ENCODE peak calls at places on chromosomes 12 and 14, in six cellular contexts. One of them, this sample, is unnamed.

GRCh38 chr12:100672075-100672592 is 98.7 kb downstream of the GAS2L3 start:
- DNase-seq in HepG2: peak
- DNase-seq in spleen: no peak
- DNase-seq in endothelial cell of umbilical vein: peak
- DNase-seq in NB4: peak
- DNase-seq in gastrocnemius medialis: no peak
- DNase-seq in this sample: no peak

GRCh38 chr14:75769047-75769685 is 108.1 kb downstream of the TTLL5 start:
- DNase-seq in NB4: no peak
- DNase-seq in HepG2: no peak
- DNase-seq in spleen: no peak
- DNase-seq in endothelial cell of umbilical vein: no peak
- DNase-seq in gastrocnemius medialis: no peak
- DNase-seq in this sample: no peak

GRCh38 chr12:92627511-92627910 is 75.3 kb upstream of the PLEKHG7 start:
- DNase-seq in HepG2: no peak
- DNase-seq in spleen: no peak
- DNase-seq in gastrocnemius medialis: no peak
- DNase-seq in endothelial cell of umbilical vein: no peak
- DNase-seq in NB4: no peak
- DNase-seq in this sample: no peak

GRCh38 chr12:101829639-101830390 is 944 bp downstream of the GNPTAB start:
- DNase-seq in NB4: peak
- DNase-seq in gastrocnemius medialis: no peak
- DNase-seq in HepG2: no peak
- DNase-seq in spleen: no peak
- DNase-seq in endothelial cell of umbilical vein: peak
- DNase-seq in this sample: peak

GRCh38 chr12:82862876-82863649 is 176.4 kb downstream of the TMTC2 start:
- DNase-seq in spleen: no peak
- DNase-seq in NB4: no peak
- DNase-seq in endothelial cell of umbilical vein: no peak
- DNase-seq in HepG2: no peak
- DNase-seq in gastrocnemius medialis: no peak
- DNase-seq in this sample: no peak

GRCh38 chr12:109989380-109989779 is 6.8 kb downstream of the GIT2 start:
- DNase-seq in NB4: no peak
- DNase-seq in gastrocnemius medialis: no peak
- DNase-seq in HepG2: no peak
- DNase-seq in endothelial cell of umbilical vein: no peak
- DNase-seq in spleen: no peak
- DNase-seq in this sample: no peak

GRCh38 chr12:115470526-115470925 is 786.6 kb upstream of the TBX3 start:
- DNase-seq in HepG2: no peak
- DNase-seq in gastrocnemius medialis: no peak
- DNase-seq in spleen: no peak
- DNase-seq in endothelial cell of umbilical vein: no peak
- DNase-seq in NB4: no peak
- DNase-seq in this sample: no peak

GRCh38 chr12:92028039-92028709 is 117.5 kb downstream of the BTG1 start:
- DNase-seq in endothelial cell of umbilical vein: peak
- DNase-seq in NB4: no peak
- DNase-seq in gastrocnemius medialis: no peak
- DNase-seq in spleen: no peak
- DNase-seq in HepG2: no peak
- DNase-seq in this sample: no peak

GRCh38 chr12:132765366-132765765 is 3.7 kb upstream of the ANKLE2 start:
- DNase-seq in HepG2: no peak
- DNase-seq in endothelial cell of umbilical vein: no peak
- DNase-seq in spleen: no peak
- DNase-seq in NB4: no peak
- DNase-seq in gastrocnemius medialis: no peak
- DNase-seq in this sample: no peak

GRCh38 chr12:40215977-40216376 is 8.8 kb upstream of the LRRK2 start:
- DNase-seq in endothelial cell of umbilical vein: no peak
- DNase-seq in HepG2: no peak
- DNase-seq in spleen: no peak
- DNase-seq in gastrocnemius medialis: no peak
- DNase-seq in NB4: peak
- DNase-seq in this sample: no peak

GRCh38 chr12:123941485-123942276 is 30.9 kb downstream of the CCDC92 start:
- DNase-seq in NB4: no peak
- DNase-seq in HepG2: no peak
- DNase-seq in spleen: no peak
- DNase-seq in endothelial cell of umbilical vein: no peak
- DNase-seq in gastrocnemius medialis: no peak
- DNase-seq in this sample: no peak

GRCh38 chr12:13289644-13290285 is 93.2 kb downstream of the EMP1 start:
- DNase-seq in endothelial cell of umbilical vein: no peak
- DNase-seq in gastrocnemius medialis: peak
- DNase-seq in NB4: no peak
- DNase-seq in HepG2: no peak
- DNase-seq in spleen: no peak
- DNase-seq in this sample: no peak

GRCh38 chr12:115137812-115138521 is 454.0 kb upstream of the TBX3 start:
- DNase-seq in HepG2: no peak
- DNase-seq in endothelial cell of umbilical vein: no peak
- DNase-seq in NB4: no peak
- DNase-seq in gastrocnemius medialis: no peak
- DNase-seq in spleen: no peak
- DNase-seq in this sample: no peak

GRCh38 chr12:68435238-68435637 is 103.1 kb upstream of the MDM1 start:
- DNase-seq in endothelial cell of umbilical vein: no peak
- DNase-seq in gastrocnemius medialis: no peak
- DNase-seq in HepG2: no peak
- DNase-seq in NB4: no peak
- DNase-seq in spleen: no peak
- DNase-seq in this sample: no peak

GRCh38 chr14:83632375-83632774 is 1897.6 kb upstream of the FLRT2 start:
- DNase-seq in HepG2: no peak
- DNase-seq in gastrocnemius medialis: no peak
- DNase-seq in NB4: peak
- DNase-seq in spleen: no peak
- DNase-seq in endothelial cell of umbilical vein: no peak
- DNase-seq in this sample: no peak

GRCh38 chr12:116750298-116750697 is 12.2 kb downstream of the RNFT2 start:
- DNase-seq in gastrocnemius medialis: no peak
- DNase-seq in endothelial cell of umbilical vein: no peak
- DNase-seq in spleen: no peak
- DNase-seq in HepG2: no peak
- DNase-seq in NB4: no peak
- DNase-seq in this sample: no peak

GRCh38 chr14:85190251-85190650 is 339.7 kb upstream of the FLRT2 start:
- DNase-seq in gastrocnemius medialis: no peak
- DNase-seq in NB4: no peak
- DNase-seq in HepG2: no peak
- DNase-seq in endothelial cell of umbilical vein: no peak
- DNase-seq in spleen: no peak
- DNase-seq in this sample: no peak

GRCh38 chr14:77864085-77864484 is 64.2 kb downstream of the ADCK1 start:
- DNase-seq in endothelial cell of umbilical vein: no peak
- DNase-seq in gastrocnemius medialis: no peak
- DNase-seq in NB4: peak
- DNase-seq in HepG2: no peak
- DNase-seq in spleen: no peak
- DNase-seq in this sample: no peak

GRCh38 chr12:130334937-130335336 is 2.8 kb upstream of the PIWIL1 start:
- DNase-seq in HepG2: no peak
- DNase-seq in NB4: no peak
- DNase-seq in endothelial cell of umbilical vein: no peak
- DNase-seq in spleen: no peak
- DNase-seq in gastrocnemius medialis: no peak
- DNase-seq in this sample: no peak

GRCh38 chr14:52268191-52269061 is 928 bp downstream of the PTGDR start:
- DNase-seq in HepG2: no peak
- DNase-seq in gastrocnemius medialis: no peak
- DNase-seq in NB4: no peak
- DNase-seq in endothelial cell of umbilical vein: no peak
- DNase-seq in spleen: peak
- DNase-seq in this sample: no peak

GRCh38 chr12:54983536-54984102 is 943 bp downstream of the TESPA1 start:
- DNase-seq in NB4: no peak
- DNase-seq in HepG2: no peak
- DNase-seq in endothelial cell of umbilical vein: no peak
- DNase-seq in spleen: no peak
- DNase-seq in gastrocnemius medialis: no peak
- DNase-seq in this sample: no peak

DNA sequence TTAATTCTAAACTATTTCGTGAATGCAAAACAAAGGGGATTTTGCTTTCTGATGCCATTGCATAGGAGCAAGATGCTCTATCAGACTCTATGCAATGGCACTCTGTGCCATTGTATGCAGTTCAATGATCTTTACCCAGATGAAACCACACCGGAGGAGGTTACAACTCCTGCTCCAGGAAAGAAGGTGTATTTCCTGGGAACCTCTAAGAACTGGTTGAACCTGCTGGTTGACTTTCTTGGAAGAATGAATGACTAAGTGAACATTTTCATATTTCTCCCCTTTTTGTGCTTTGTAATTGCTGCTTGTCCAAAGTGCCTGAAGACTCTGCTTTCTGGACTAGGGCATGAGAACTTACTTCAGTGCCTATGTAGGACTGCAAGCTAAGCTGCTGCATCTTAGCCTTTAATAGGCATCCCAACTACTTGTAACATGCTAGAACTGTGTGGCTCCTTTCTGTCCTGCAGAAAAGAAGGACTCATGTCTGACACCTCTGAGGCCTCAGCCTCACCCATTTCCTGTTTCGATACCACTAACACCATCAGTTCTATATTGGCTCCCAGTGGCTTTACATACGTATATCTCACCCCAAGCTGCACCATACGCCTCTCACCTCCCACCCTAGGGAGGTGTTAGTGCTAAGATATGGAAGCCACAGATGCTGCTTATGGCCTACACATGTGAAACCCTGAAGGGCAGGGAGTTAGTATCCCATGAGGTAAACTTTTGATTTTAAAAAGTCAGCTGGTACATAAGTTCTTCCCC is 193.5 kb upstream of the CNOT2 start:
- DNase-seq in endothelial cell of umbilical vein: no peak
- DNase-seq in gastrocnemius medialis: no peak
- DNase-seq in NB4: peak
- DNase-seq in spleen: no peak
- DNase-seq in HepG2: no peak
- DNase-seq in this sample: no peak
- H3K4me3 ChIP-seq in endothelial cell of umbilical vein: no peak
- H3K4me3 ChIP-seq in gastrocnemius medialis: no peak
- H3K4me3 ChIP-seq in NB4: no peak
- H3K4me3 ChIP-seq in spleen: no peak
- H3K4me3 ChIP-seq in HepG2: no peak
- H3K4me3 ChIP-seq in this sample: no peak

DNA sequence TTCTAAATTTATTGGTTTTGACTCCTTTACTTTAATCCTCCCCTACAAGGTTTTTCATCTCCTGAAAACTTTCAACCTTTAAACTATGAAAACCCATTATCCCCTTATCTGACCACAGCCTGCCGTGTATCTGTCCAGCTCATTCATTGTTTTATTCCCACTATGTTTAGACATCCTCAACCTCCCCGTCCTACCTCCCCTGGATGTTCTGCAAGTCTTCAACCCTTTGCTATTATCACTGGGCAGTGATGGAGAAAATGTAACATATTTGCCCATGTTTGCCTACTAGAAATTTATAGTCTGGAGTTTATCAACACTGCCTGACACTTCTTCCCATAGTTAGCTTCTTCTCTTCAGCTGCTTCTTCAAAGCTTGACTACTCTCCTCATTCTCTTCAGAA is 483.4 kb downstream of the PRKD1 start:
- DNase-seq in endothelial cell of umbilical vein: no peak
- DNase-seq in gastrocnemius medialis: no peak
- DNase-seq in spleen: no peak
- DNase-seq in HepG2: no peak
- DNase-seq in NB4: no peak
- DNase-seq in this sample: no peak
- TF ChIP-seq POLR2A in endothelial cell of umbilical vein: no peak
- TF ChIP-seq POLR2A in gastrocnemius medialis: no peak
- TF ChIP-seq POLR2A in spleen: no peak
- TF ChIP-seq POLR2A in HepG2: no peak
- TF ChIP-seq POLR2A in NB4: no peak
- TF ChIP-seq POLR2A in this sample: no peak

DNA sequence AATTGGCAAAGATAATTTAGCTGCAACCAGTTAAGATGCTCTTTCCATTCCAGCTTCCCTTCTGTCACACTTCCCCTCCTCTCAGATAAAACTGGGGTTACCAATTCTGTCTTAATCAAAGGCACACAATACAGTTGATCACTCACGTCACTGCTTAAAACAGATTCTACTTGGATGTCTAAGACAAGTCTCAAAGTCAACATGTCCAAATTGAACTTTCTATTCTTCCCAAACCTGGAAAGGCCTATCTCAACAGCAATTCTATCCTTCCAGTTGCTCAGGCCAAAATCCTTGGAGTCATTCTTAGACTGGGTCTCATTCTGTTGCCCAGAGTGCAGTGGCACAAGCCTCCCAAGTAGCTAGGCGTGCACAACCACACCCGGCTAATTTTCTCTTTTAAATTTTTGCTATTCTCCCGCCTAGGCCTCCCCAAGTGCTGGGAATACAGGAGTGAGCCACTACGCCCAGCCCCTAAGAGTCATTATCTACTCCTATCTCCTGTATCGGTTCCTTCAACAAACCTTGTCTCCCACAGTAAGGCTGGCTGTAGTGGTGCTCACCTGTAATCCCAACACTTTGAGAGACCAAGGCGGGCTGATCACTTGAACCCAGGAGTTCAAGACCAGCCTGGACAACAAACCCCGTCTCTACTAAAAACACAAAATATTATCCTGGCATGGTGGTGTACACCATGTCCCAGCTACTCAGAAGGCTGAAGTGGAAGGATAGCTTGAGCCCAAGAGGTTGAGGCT is 4.8 kb downstream of the RPS29 start:
- DNase-seq in gastrocnemius medialis: no peak
- DNase-seq in endothelial cell of umbilical vein: no peak
- DNase-seq in HepG2: no peak
- DNase-seq in NB4: peak
- DNase-seq in spleen: no peak
- DNase-seq in this sample: no peak
- H3K4me3 ChIP-seq in gastrocnemius medialis: no peak
- H3K4me3 ChIP-seq in endothelial cell of umbilical vein: no peak
- H3K4me3 ChIP-seq in HepG2: no peak
- H3K4me3 ChIP-seq in NB4: no peak
- H3K4me3 ChIP-seq in spleen: no peak
- H3K4me3 ChIP-seq in this sample: no peak

DNA sequence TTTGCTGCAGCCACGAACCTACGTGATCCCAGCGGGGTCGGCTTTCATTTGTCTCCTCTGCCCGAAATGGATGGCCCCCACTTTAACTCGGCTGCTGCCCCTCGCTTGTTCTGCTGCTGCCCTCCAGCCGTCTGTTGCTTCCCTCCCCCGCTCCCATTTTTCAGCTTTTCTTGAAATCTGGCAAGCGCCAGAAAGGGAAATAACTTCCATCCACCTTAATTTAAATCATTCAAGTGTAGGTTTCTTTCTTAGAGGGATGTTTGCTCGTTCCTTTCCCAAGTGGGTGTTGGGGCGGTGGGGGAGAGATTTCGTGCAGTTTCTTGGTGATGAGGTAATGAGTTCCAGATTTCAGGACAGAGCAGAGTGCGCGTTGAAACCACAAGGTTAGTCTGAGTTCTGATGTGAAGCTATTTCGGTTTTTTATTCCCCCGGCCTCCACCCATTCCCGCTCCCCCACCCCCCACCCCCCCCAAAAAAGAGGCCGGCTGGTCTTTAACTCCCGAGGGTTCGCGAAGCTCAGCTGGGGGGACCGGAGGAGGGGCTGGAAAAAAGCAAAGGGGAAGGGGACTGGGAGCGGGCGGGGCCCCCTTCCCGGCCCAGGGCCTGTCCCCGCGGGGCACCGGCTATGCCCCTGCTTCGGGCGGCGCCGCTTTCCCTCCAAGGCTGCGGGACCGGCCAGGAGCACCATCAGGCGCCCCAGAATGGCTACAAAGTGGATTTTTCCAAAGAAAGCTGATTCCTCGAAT is 2.2 kb upstream of the ZFP36L1 start:
- DNase-seq in gastrocnemius medialis: no peak
- DNase-seq in HepG2: no peak
- DNase-seq in spleen: peak
- DNase-seq in NB4: peak
- DNase-seq in endothelial cell of umbilical vein: peak
- DNase-seq in this sample: peak
- TF ChIP-seq POLR2A in gastrocnemius medialis: no peak
- TF ChIP-seq POLR2A in HepG2: peak
- TF ChIP-seq POLR2A in spleen: no peak
- TF ChIP-seq POLR2A in NB4: no peak
- TF ChIP-seq POLR2A in endothelial cell of umbilical vein: no peak
- TF ChIP-seq POLR2A in this sample: no peak

This sample was measured in lower leg skin.